ENCODE peak calls at places on chromosomes 12 and 14, in ten cellular contexts. Y is cardiac muscle cell, H is gastrocnemius medialis, F is aorta, P is HFF-Myc, U is Caco-2, R is GM23248, W is endodermal cell, C is SJSA1, S is OCI-LY7. J is an unnamed sample.

GRCh38 chr12:109937371-109937770 is 37.3 kb downstream of the TCHP start:
- DNase-seq in Y (no peak), H (no peak), F (no peak), P (no peak), U (no peak), R (no peak), W (no peak), C (peak), S (no peak), J (no peak)

GRCh38 chr12:46824709-46825108 is 1.1 kb downstream of the SLC38A4 start:
- DNase-seq in Y (no peak), H (no peak), F (no peak), P (no peak), U (no peak), R (no peak), W (no peak), C (no peak), S (no peak), J (no peak)

GRCh38 chr12:128543971-128544370 is 277.0 kb downstream of the TMEM132C start:
- DNase-seq in Y (no peak), H (no peak), F (no peak), P (no peak), U (no peak), R (no peak), W (no peak), C (no peak), S (no peak), J (no peak)

GRCh38 chr14:89351958-89352404 is 65.1 kb downstream of the FOXN3 start:
- DNase-seq in Y (no peak), H (no peak), F (no peak), P (no peak), U (no peak), R (peak), W (no peak), C (no peak), S (no peak), J (no peak)

GRCh38 chr12:7171854-7172253 is 17.6 kb upstream of the PEX5 start:
- DNase-seq in Y (no peak), H (no peak), F (no peak), P (no peak), U (no peak), R (no peak), W (no peak), C (no peak), S (peak), J (no peak)

GRCh38 chr12:24605466-24605865 is 343.4 kb downstream of the BCAT1 start:
- DNase-seq in Y (no peak), H (no peak), F (no peak), P (no peak), U (no peak), R (no peak), W (no peak), C (no peak), S (no peak), J (no peak)

GRCh38 chr12:107320031-107320928 is 226.9 kb upstream of the CRY1 start:
- DNase-seq in Y (peak), H (no peak), F (no peak), P (no peak), U (no peak), R (peak), W (peak), C (no peak), S (no peak), J (no peak)

GRCh38 chr12:92108651-92109050 is 37.0 kb downstream of the BTG1 start:
- DNase-seq in Y (peak), H (no peak), F (no peak), P (peak), U (no peak), R (peak), W (peak), C (no peak), S (no peak), J (peak)

GRCh38 chr12:52254965-52255751 is 19.3 kb upstream of the KRT86 start:
- DNase-seq in Y (no peak), H (no peak), F (peak), P (no peak), U (no peak), R (no peak), W (no peak), C (no peak), S (no peak), J (no peak)

GRCh38 chr12:790253-790563 is 37.8 kb downstream of the WNK1 start:
- DNase-seq in Y (no peak), H (no peak), F (no peak), P (no peak), U (no peak), R (no peak), W (no peak), C (no peak), S (no peak), J (no peak)

GRCh38 chr14:102905116-102906108 is 17.1 kb upstream of the AMN start:
- DNase-seq in Y (no peak), H (no peak), F (peak), P (no peak), U (no peak), R (no peak), W (no peak), C (no peak), S (no peak), J (no peak)

GRCh38 chr12:47910486-47910885 is 5.7 kb upstream of the VDR start:
- DNase-seq in Y (no peak), H (peak), F (no peak), P (no peak), U (peak), R (peak), W (peak), C (no peak), S (no peak), J (no peak)

GRCh38 chr12:123232472-123232806 is 502 bp downstream of the MPHOSPH9 start:
- DNase-seq in Y (no peak), H (no peak), F (peak), P (no peak), U (no peak), R (peak), W (no peak), C (no peak), S (no peak), J (no peak)

GRCh38 chr12:52151859-52152783 is 39.7 kb downstream of the KRT80 start:
- DNase-seq in Y (peak), H (peak), F (peak), P (no peak), U (no peak), R (peak), W (peak), C (peak), S (peak), J (peak)

GRCh38 chr12:90940872-90941499 is 14.0 kb downstream of the CCER1 start:
- DNase-seq in Y (peak), H (no peak), F (no peak), P (no peak), U (no peak), R (peak), W (no peak), C (no peak), S (peak), J (no peak)

GRCh38 chr14:93619176-93619793 is 169.0 kb downstream of the PRIMA1 start:
- DNase-seq in Y (peak), H (no peak), F (no peak), P (peak), U (peak), R (peak), W (peak), C (no peak), S (peak), J (peak)

GRCh38 chr14:61406198-61406597 is 84.8 kb downstream of the PRKCH start:
- DNase-seq in Y (peak), H (no peak), F (no peak), P (no peak), U (no peak), R (no peak), W (no peak), C (no peak), S (no peak), J (no peak)

GRCh38 chr12:25771062-25771461 is 187.4 kb upstream of the RASSF8 start:
- DNase-seq in Y (no peak), H (no peak), F (no peak), P (no peak), U (no peak), R (peak), W (no peak), C (no peak), S (no peak), J (no peak)

GRCh38 chr14:54187439-54187838 is 209.4 kb upstream of the CDKN3 start:
- DNase-seq in Y (peak), H (no peak), F (no peak), P (no peak), U (no peak), R (no peak), W (peak), C (no peak), S (no peak), J (peak)

GRCh38 chr12:49959570-49960473 is 1.9 kb upstream of the AQP5 start:
- DNase-seq in Y (peak), H (no peak), F (peak), P (no peak), U (no peak), R (no peak), W (peak), C (peak), S (peak), J (no peak)

GRCh38 chr12:49961111-49961922 is at the start of gene AQP5:
- DNase-seq in Y (peak), H (no peak), F (peak), P (no peak), U (no peak), R (peak), W (peak), C (no peak), S (no peak), J (no peak)

GRCh38 chr12:49962861-49963765 is 1.4 kb downstream of the AQP5 start:
- DNase-seq in Y (no peak), H (no peak), F (peak), P (no peak), U (no peak), R (peak), W (peak), C (no peak), S (no peak), J (no peak)

GRCh38 chr12:49961993-49962764 is 507 bp downstream of the AQP5 start:
- DNase-seq in Y (no peak), H (no peak), F (peak), P (no peak), U (no peak), R (no peak), W (peak), C (no peak), S (no peak), J (no peak)

GRCh38 chr12:49960474-49961110 is 1.1 kb upstream of the AQP5 start:
- DNase-seq in Y (no peak), H (no peak), F (no peak), P (no peak), U (no peak), R (no peak), W (no peak), C (no peak), S (no peak), J (no peak)
- H3K4me3 ChIP-seq in Y (no peak), H (no peak), F (no peak), P (no peak), U (no peak), R (no peak), W (no peak), C (no peak), S (no peak), J (no peak)

DNA sequence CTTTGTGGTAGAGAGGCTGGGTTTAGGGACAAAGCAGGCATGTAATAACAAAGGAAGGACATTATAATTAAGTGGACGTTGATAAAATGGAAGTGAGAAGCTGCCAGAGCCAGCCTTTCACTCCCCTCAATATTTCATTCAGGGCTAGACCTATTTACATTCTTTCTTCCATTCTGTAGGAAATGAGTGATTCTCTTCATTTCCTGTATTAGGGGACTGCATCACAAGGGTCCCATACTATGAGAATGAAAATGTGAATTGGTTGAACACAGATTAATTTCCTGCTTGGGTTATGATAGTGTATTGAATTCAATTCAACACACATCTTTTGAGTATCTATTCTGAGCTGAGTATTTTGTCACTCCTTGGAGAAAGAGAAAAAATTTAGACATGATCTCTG is 143.0 kb downstream of the OTOGL start:
- DNase-seq in Y (no peak), H (no peak), F (no peak), P (no peak), U (no peak), R (no peak), W (no peak), C (no peak), S (no peak), J (no peak)
- H3K4me3 ChIP-seq in Y (no peak), H (no peak), F (no peak), P (no peak), U (no peak), R (no peak), W (no peak), C (no peak), S (no peak), J (no peak)

GRCh38 chr12:65885312-65885711 is 61.0 kb downstream of the HMGA2 start:
- DNase-seq in Y (no peak), H (no peak), F (no peak), P (no peak), U (no peak), R (peak), W (no peak), C (no peak), S (no peak), J (no peak)

GRCh38 chr12:65881965-65882413 is 57.7 kb downstream of the HMGA2 start:
- DNase-seq in Y (peak), H (peak), F (peak), P (no peak), U (no peak), R (peak), W (peak), C (no peak), S (no peak), J (no peak)

GRCh38 chr12:65881348-65881961 is 57.2 kb downstream of the HMGA2 start:
- DNase-seq in Y (no peak), H (peak), F (no peak), P (no peak), U (no peak), R (peak), W (no peak), C (no peak), S (no peak), J (no peak)

GRCh38 chr12:65879878-65880277 is 55.6 kb downstream of the HMGA2 start:
- DNase-seq in Y (no peak), H (no peak), F (no peak), P (no peak), U (no peak), R (peak), W (no peak), C (no peak), S (no peak), J (no peak)

GRCh38 chr12:65882504-65882903 is 58.2 kb downstream of the HMGA2 start:
- DNase-seq in Y (no peak), H (no peak), F (no peak), P (no peak), U (no peak), R (peak), W (no peak), C (no peak), S (no peak), J (no peak)
- H3K4me3 ChIP-seq in Y (no peak), H (peak), F (peak), P (no peak), U (no peak), R (peak), W (no peak), C (no peak), S (no peak), J (no peak)

GRCh38 chr12:113971392-113971791 is 5.3 kb upstream of the RBM19 start:
- DNase-seq in Y (no peak), H (no peak), F (no peak), P (no peak), U (no peak), R (no peak), W (no peak), C (no peak), S (no peak), J (no peak)

GRCh38 chr12:113965951-113966797 is at the start of gene RBM19:
- DNase-seq in Y (peak), H (peak), F (peak), P (peak), U (peak), R (peak), W (peak), C (peak), S (peak), J (peak)

GRCh38 chr12:113962733-113963132 is 3.4 kb downstream of the RBM19 start:
- DNase-seq in Y (no peak), H (no peak), F (no peak), P (no peak), U (no peak), R (no peak), W (no peak), C (peak), S (no peak), J (no peak)

GRCh38 chr12:113961921-113962710 is 4.0 kb downstream of the RBM19 start:
- DNase-seq in Y (no peak), H (no peak), F (no peak), P (peak), U (no peak), R (peak), W (no peak), C (no peak), S (no peak), J (no peak)

DNA sequence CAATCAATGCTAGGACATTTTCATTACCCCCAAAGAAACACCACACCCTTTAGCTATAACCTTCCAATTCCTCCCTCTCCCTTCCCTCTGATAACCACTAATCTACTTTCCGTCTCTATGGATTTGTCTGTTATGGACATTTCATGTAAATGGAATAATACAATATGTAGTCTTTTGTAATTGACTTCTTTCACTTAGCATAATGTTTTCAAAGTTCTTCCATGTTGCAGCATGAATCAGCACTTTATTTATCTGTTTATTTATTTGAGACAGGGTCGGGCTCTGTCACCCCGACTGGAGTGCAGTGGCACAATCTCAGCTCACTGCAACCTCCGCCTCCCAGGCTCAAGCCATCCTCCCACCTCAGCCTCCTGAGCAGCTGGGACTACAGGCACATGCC is 1.2 kb upstream of the RBM19 start:
- DNase-seq in Y (no peak), H (no peak), F (no peak), P (no peak), U (no peak), R (no peak), W (no peak), C (no peak), S (no peak), J (no peak)
- H3K4me3 ChIP-seq in Y (no peak), H (no peak), F (no peak), P (no peak), U (no peak), R (no peak), W (no peak), C (no peak), S (no peak), J (no peak)

GRCh38 chr12:57744777-57745484 is at the start of gene TSPAN31:
- DNase-seq in Y (peak), H (peak), F (peak), P (peak), U (peak), R (peak), W (peak), C (no peak), S (peak), J (peak)

GRCh38 chr12:57746025-57746424 is 1.2 kb downstream of the TSPAN31 start:
- DNase-seq in Y (no peak), H (no peak), F (no peak), P (no peak), U (no peak), R (no peak), W (no peak), C (no peak), S (no peak), J (no peak)

GRCh38 chr12:57745485-57745881 is 644 bp downstream of the TSPAN31 start:
- DNase-seq in Y (no peak), H (no peak), F (no peak), P (no peak), U (no peak), R (peak), W (peak), C (no peak), S (no peak), J (no peak)

GRCh38 chr12:57744194-57744776 is 554 bp upstream of the TSPAN31 start:
- DNase-seq in Y (no peak), H (peak), F (peak), P (no peak), U (peak), R (peak), W (no peak), C (no peak), S (peak), J (peak)

GRCh38 chr12:57743769-57744168 is 1.1 kb upstream of the TSPAN31 start:
- DNase-seq in Y (no peak), H (no peak), F (no peak), P (no peak), U (no peak), R (no peak), W (no peak), C (no peak), S (no peak), J (no peak)
- H3K4me3 ChIP-seq in Y (no peak), H (peak), F (no peak), P (no peak), U (peak), R (no peak), W (no peak), C (peak), S (peak), J (no peak)

GRCh38 chr14:100213587-100213955 is 25.4 kb upstream of the YY1 start:
- DNase-seq in Y (no peak), H (no peak), F (no peak), P (no peak), U (no peak), R (no peak), W (no peak), C (no peak), S (no peak), J (no peak)

GRCh38 chr14:100211893-100212292 is 27.1 kb upstream of the YY1 start:
- DNase-seq in Y (no peak), H (no peak), F (no peak), P (no peak), U (no peak), R (no peak), W (no peak), C (no peak), S (no peak), J (no peak)

GRCh38 chr14:100213956-100214767 is 24.8 kb upstream of the YY1 start:
- DNase-seq in Y (peak), H (peak), F (peak), P (no peak), U (peak), R (peak), W (peak), C (peak), S (peak), J (peak)

GRCh38 chr14:100211366-100211765 is 27.6 kb upstream of the YY1 start:
- DNase-seq in Y (no peak), H (no peak), F (no peak), P (no peak), U (no peak), R (no peak), W (no peak), C (no peak), S (no peak), J (no peak)

DNA sequence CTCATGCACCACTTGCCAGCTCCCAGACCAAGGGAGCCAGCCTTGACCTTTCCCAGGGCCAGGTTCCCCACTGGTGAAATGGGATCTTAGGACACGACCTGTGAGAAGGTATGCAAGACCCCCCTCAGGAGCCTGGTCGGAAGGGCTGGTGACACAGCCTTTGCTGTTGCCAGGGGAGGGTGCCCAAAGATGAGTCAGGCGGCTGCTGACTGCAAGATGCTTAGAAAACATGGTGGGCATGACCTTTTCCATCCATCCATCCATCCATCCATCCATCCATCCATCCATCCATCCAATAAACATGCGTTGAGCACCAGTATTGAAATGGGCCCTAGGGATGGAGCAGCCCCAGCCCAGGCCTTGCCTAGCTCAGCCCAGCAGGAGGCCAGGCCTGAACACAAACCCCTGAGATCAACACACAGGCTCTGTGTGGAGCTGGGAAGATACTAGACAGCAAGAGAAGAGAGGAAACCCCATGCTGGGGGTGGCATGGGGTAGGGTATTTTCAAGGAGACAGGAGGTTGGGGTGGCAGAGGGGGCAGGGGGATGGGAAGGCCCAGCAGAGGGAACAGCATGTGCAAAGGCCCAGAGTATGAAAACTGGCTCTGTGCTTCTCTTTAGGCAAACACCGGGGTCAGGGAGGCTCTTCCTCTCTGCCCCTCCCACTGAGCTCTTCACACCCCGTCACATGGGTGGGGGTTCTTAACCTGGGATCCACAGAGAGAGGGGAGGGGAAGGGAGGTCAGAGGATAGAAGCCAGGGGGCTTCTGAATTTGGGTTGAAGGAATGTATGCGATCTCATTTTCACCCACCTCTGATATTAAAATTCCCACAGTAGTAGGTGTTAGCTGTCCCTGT is 26.2 kb upstream of the YY1 start:
- DNase-seq in Y (no peak), H (no peak), F (no peak), P (no peak), U (no peak), R (no peak), W (no peak), C (no peak), S (no peak), J (no peak)
- H3K4me3 ChIP-seq in Y (no peak), H (no peak), F (no peak), P (no peak), U (no peak), R (no peak), W (no peak), C (no peak), S (peak), J (no peak)

GRCh38 chr12:64147011-64147671 is 75.0 kb downstream of the KICS2 start:
- DNase-seq in Y (no peak), H (no peak), F (no peak), P (no peak), U (no peak), R (no peak), W (no peak), C (no peak), S (no peak), J (no peak)
- H3K4me3 ChIP-seq in Y (no peak), H (no peak), F (no peak), P (no peak), U (no peak), R (no peak), W (no peak), C (no peak), S (no peak), J (no peak)

J was measured in BE2C.